ENCODE peak calls at places on chromosomes 5 and 9, in five cellular contexts. One of them, this sample, is unnamed.
A peak's percentile ranks its signal among the peaks of the same experiment; 100 is the strongest.

GRCh38 chr5:16980983-16981382 is 44.9 kb upstream of the MYO10 start:
- DNase-seq in transverse colon: no peak
- DNase-seq in CD8-positive, alpha-beta T cell: no peak
- DNase-seq in GM12865: no peak
- DNase-seq in GM20000: no peak
- DNase-seq in this sample: no peak

GRCh38 chr9:89605181-89606048 is 603 bp downstream of the GADD45G start:
- DNase-seq in transverse colon: peak; percentile 65
- DNase-seq in CD8-positive, alpha-beta T cell: peak; percentile 73
- DNase-seq in GM12865: no peak
- DNase-seq in GM20000: peak; percentile 68
- DNase-seq in this sample: no peak

GRCh38 chr5:33806736-33807442 is 84.9 kb downstream of the ADAMTS12 start:
- DNase-seq in transverse colon: no peak
- DNase-seq in CD8-positive, alpha-beta T cell: no peak
- DNase-seq in GM12865: no peak
- DNase-seq in GM20000: no peak
- DNase-seq in this sample: no peak

GRCh38 chr5:69414885-69415583 is at the start of gene MARVELD2:
- DNase-seq in transverse colon: peak; percentile 94
- DNase-seq in CD8-positive, alpha-beta T cell: peak; percentile 46
- DNase-seq in GM12865: peak; percentile 84
- DNase-seq in GM20000: peak; percentile 80
- DNase-seq in this sample: no peak

GRCh38 chr5:14588758-14589543 is 7.4 kb downstream of the OTULINL start:
- DNase-seq in transverse colon: no peak
- DNase-seq in CD8-positive, alpha-beta T cell: no peak
- DNase-seq in GM12865: no peak
- DNase-seq in GM20000: no peak
- DNase-seq in this sample: no peak

GRCh38 chr9:27118916-27119315 is 9.9 kb downstream of the TEK start:
- DNase-seq in transverse colon: no peak
- DNase-seq in CD8-positive, alpha-beta T cell: no peak
- DNase-seq in GM12865: no peak
- DNase-seq in GM20000: no peak
- DNase-seq in this sample: no peak

GRCh38 chr5:72109625-72110024 is 2.4 kb downstream of the MAP1B start:
- DNase-seq in transverse colon: no peak
- DNase-seq in CD8-positive, alpha-beta T cell: no peak
- DNase-seq in GM12865: no peak
- DNase-seq in GM20000: no peak
- DNase-seq in this sample: no peak

GRCh38 chr9:4547016-4547415 is 56.7 kb downstream of the SLC1A1 start:
- DNase-seq in transverse colon: no peak
- DNase-seq in CD8-positive, alpha-beta T cell: no peak
- DNase-seq in GM12865: no peak
- DNase-seq in GM20000: no peak
- DNase-seq in this sample: no peak

GRCh38 chr5:14112998-14113652 is 30.0 kb upstream of the TRIO start:
- DNase-seq in transverse colon: peak; percentile 60
- DNase-seq in CD8-positive, alpha-beta T cell: no peak
- DNase-seq in GM12865: no peak
- DNase-seq in GM20000: no peak
- DNase-seq in this sample: no peak

GRCh38 chr9:38087934-38088925 is 19.2 kb upstream of the SHB start:
- DNase-seq in transverse colon: peak; percentile 82
- DNase-seq in CD8-positive, alpha-beta T cell: peak; percentile 53
- DNase-seq in GM12865: peak; percentile 79
- DNase-seq in GM20000: peak; percentile 79
- DNase-seq in this sample: peak; percentile 49

GRCh38 chr5:139494832-139495231 is 12.3 kb upstream of the STING1 start:
- DNase-seq in transverse colon: no peak
- DNase-seq in CD8-positive, alpha-beta T cell: no peak
- DNase-seq in GM12865: no peak
- DNase-seq in GM20000: no peak
- DNase-seq in this sample: no peak

GRCh38 chr9:113854310-113854709 is 21.8 kb upstream of the ZNF618 start:
- DNase-seq in transverse colon: no peak
- DNase-seq in CD8-positive, alpha-beta T cell: no peak
- DNase-seq in GM12865: no peak
- DNase-seq in GM20000: no peak
- DNase-seq in this sample: no peak